ENCODE peak calls at places on chromosome 12, in seven cellular contexts. P is prostate gland; S is esophagus muscularis mucosa; C is psoas muscle; O is CD8-positive, alpha-beta T cell; H is cardiac muscle cell; M is GM23338. D is an unnamed sample. For H3K4me1, the result is how much of the 10 kb centered on the place peaks cover.

GRCh38 chr12:115910057-115910456 is 367.4 kb downstream of the MED13L start:
- DNase-seq in H (peak), O (no peak), P (no peak), S (no peak), M (no peak), C (no peak), D (no peak)

GRCh38 chr12:21336656-21337055 is 1.9 kb upstream of the SLCO1A2 start:
- DNase-seq in H (no peak), O (no peak), C (no peak), S (no peak), P (peak), M (no peak), D (no peak)

GRCh38 chr12:39413836-39414771 is 28.8 kb downstream of the KIF21A start:
- DNase-seq in C (no peak), S (no peak), O (no peak), M (no peak), H (no peak), P (no peak), D (no peak)

GRCh38 chr12:9881246-9881645 is at the start of gene KLRF2:
- DNase-seq in H (no peak), O (no peak), C (no peak), M (no peak), P (no peak), S (no peak), D (no peak)

GRCh38 chr12:17266856-17267255 is 660.9 kb upstream of the LMO3 start:
- DNase-seq in C (no peak), S (no peak), H (no peak), P (no peak), M (no peak), O (no peak), D (no peak)

GRCh38 chr12:122076743-122077495 is 1.6 kb upstream of the MLXIP start:
- DNase-seq in M (no peak), P (no peak), O (no peak), S (no peak), H (no peak), C (peak), D (no peak)

GRCh38 chr12:41966916-41967315 is 177.8 kb downstream of the GXYLT1 start:
- DNase-seq in S (no peak), C (no peak), O (no peak), P (no peak), H (no peak), M (no peak), D (no peak)

GRCh38 chr12:24742378-24742777 is 206.5 kb downstream of the BCAT1 start:
- DNase-seq in P (no peak), M (no peak), S (no peak), H (no peak), O (no peak), C (no peak), D (no peak)

GRCh38 chr12:130127909-130128763 is 34.1 kb upstream of the FZD10 start:
- DNase-seq in P (peak), O (no peak), H (no peak), M (no peak), C (peak), S (no peak), D (no peak)

GRCh38 chr12:1220127-1221092 is 229.4 kb downstream of the ERC1 start:
- DNase-seq in H (peak), P (peak), M (no peak), O (no peak), S (no peak), C (no peak), D (no peak)

GRCh38 chr12:4274396-4274959 is 916 bp downstream of the CCND2 start:
- DNase-seq in C (no peak), S (no peak), M (peak), O (peak), P (no peak), H (no peak), D (no peak)

GRCh38 chr12:39105111-39105510 is 199.7 kb upstream of the CPNE8 start:
- DNase-seq in O (no peak), S (no peak), M (no peak), P (no peak), H (no peak), C (no peak), D (no peak)

GRCh38 chr12:25833657-25834056 is 124.8 kb upstream of the RASSF8 start:
- DNase-seq in P (no peak), S (no peak), M (no peak), O (no peak), H (no peak), C (no peak), D (no peak)

DNA sequence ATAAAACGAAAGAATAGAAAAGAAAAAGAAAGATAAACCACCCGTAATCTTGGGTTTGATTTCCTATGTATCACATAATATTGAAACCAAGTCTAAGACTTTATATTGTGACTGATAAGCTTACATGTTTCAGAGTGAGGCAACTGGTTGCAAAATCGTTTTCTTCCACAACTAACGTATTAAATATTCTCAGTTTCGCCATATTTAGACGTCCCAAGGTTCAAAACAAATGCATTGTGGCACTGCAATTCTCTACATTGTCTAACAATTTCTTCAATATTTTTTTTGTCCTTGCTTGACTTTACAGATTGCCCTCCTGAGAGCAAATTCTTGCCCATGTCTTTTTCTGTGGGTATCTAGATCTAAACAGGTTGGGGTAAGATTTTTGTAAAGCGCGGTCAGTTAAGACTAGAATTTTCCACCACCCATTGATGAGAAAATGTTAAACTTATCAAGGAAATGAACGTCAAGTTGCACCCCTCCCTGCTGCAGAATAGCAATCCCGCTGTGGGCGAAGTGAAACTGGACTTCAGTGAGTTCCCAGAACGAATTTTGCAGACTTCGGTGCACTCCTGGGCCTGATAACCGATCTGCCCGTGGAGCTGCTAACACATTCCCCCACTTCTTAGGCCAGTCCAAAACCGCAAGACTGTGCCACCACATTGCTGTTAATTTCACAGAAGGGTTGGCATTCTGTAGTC is 2.7 kb downstream of the TBX3 start:
- DNase-seq in M (no peak), P (no peak), C (no peak), H (no peak), O (no peak), S (no peak), D (no peak)
- H3K4me3 ChIP-seq in M (no peak), P (peak), C (peak), H (peak), O (no peak), S (peak), D (peak)

GRCh38 chr12:94430304-94430703 is 29.4 kb downstream of the CEP83 start:
- DNase-seq in P (no peak), S (no peak), M (no peak), O (no peak), H (no peak), C (no peak), D (no peak)

GRCh38 chr12:94429191-94429590 is 30.5 kb downstream of the CEP83 start:
- DNase-seq in S (no peak), C (peak), H (no peak), P (no peak), M (peak), O (no peak), D (no peak)

GRCh38 chr12:94426049-94426448 is 33.6 kb downstream of the CEP83 start:
- DNase-seq in S (no peak), P (no peak), O (no peak), M (peak), H (no peak), C (no peak), D (no peak)

GRCh38 chr12:94427520-94428381 is 31.9 kb downstream of the CEP83 start:
- DNase-seq in P (no peak), O (no peak), C (peak), M (no peak), H (peak), S (no peak), D (no peak)

DNA sequence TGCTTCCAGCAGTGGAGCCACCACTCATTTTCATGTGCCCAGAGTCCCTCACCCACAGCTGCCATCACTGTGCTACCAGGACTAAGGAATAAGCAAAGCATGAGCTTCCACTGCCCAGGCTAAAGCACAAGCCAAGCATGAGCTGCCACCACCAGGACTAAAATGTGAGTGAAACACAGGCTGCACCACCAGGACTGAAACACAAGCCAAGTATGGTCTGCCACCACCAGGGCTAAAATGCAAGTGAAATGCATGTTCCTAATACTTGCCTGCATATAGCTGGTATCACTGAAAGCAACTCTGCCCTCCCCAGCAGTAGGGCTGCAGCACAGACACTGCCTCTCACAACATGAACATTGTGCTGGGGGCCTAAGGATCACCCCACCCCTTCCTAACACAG is 30.0 kb downstream of the CEP83 start:
- DNase-seq in O (no peak), M (peak), H (no peak), C (no peak), P (no peak), S (no peak), D (no peak)
- TF ChIP-seq CTCF in O (no peak), M (peak), H (peak), C (no peak), P (no peak), S (no peak), D (no peak)

GRCh38 chr12:68638721-68639395 is 28.2 kb downstream of the RAP1B start:
- DNase-seq in P (no peak), M (no peak), H (no peak), S (no peak), O (no peak), C (no peak), D (no peak)
- H3K4me1 ChIP-seq in P (under half), M (under half), H (under half), S (half or more), O (half or more), C (under half), D (half or more)

GRCh38 chr12:104719700-104720345 is 238.3 kb downstream of the SLC41A2 start:
- DNase-seq in S (no peak), O (no peak), M (no peak), H (no peak), P (no peak), C (no peak), D (no peak)
- H3K4me3 ChIP-seq in S (peak), O (peak), M (no peak), H (no peak), P (peak), C (peak), D (peak)

D was measured in lower lobe of right lung.